ENCODE peak calls at places on chromosomes 5 and 9, in ten cellular contexts. T is coronary artery, M is prostate gland, L is pancreas, H is heart right ventricle, N is tibial nerve, F is mammary epithelial cell, W is psoas muscle, X is body of pancreas, U is ovary. I is an unnamed sample.
A peak's percentile ranks its signal among the peaks of the same experiment; 100 is the strongest.

GRCh38 chr5:129271309-129271708 is 176.8 kb downstream of the ISOC1 start:
- DNase-seq in T (no peak), M (no peak), L (no peak), H (no peak), N (no peak), F (peak; percentile 5), W (no peak), X (no peak), U (no peak), I (no peak)

GRCh38 chr5:177390363-177391300 is 6.4 kb downstream of the SLC34A1 start:
- DNase-seq in T (no peak), M (peak; percentile 82), L (peak; percentile 91), H (peak; percentile 82), N (peak; percentile 77), F (peak; percentile 73), W (peak; percentile 73), X (peak; percentile 90), U (peak; percentile 84), I (peak; percentile 90)

GRCh38 chr5:166499452-166500240 is 1791.8 kb upstream of the WWC1 start:
- DNase-seq in T (no peak), M (no peak), L (no peak), H (no peak), N (no peak), F (no peak), W (no peak), X (no peak), U (no peak), I (no peak)

GRCh38 chr5:34555699-34556513 is 100.2 kb upstream of the RAI14 start:
- DNase-seq in T (no peak), M (no peak), L (no peak), H (no peak), N (no peak), F (no peak), W (no peak), X (no peak), U (no peak), I (no peak)

GRCh38 chr9:15299374-15299939 is 7.6 kb downstream of the TTC39B start:
- DNase-seq in T (no peak), M (no peak), L (no peak), H (no peak), N (no peak), F (no peak), W (no peak), X (no peak), U (no peak), I (no peak)

GRCh38 chr5:175711031-175711430 is 53.2 kb downstream of the HRH2 start:
- DNase-seq in T (no peak), M (no peak), L (no peak), H (no peak), N (no peak), F (no peak), W (no peak), X (no peak), U (no peak), I (no peak)

GRCh38 chr9:97694768-97695167 is 2.4 kb downstream of the XPA start:
- DNase-seq in T (no peak), M (no peak), L (no peak), H (no peak), N (no peak), F (no peak), W (no peak), X (no peak), U (no peak), I (no peak)

GRCh38 chr9:113526841-113527240 is 63.3 kb downstream of the RGS3 start:
- DNase-seq in T (no peak), M (no peak), L (no peak), H (no peak), N (no peak), F (no peak), W (no peak), X (no peak), U (peak; percentile 51), I (no peak)

GRCh38 chr5:158373623-158374375 is 514.9 kb upstream of the CLINT1 start:
- DNase-seq in T (no peak), M (no peak), L (no peak), H (no peak), N (no peak), F (no peak), W (no peak), X (no peak), U (no peak), I (no peak)

GRCh38 chr5:110477923-110478322 is 248.5 kb downstream of the TMEM232 start:
- DNase-seq in T (no peak), M (no peak), L (no peak), H (no peak), N (no peak), F (peak; percentile 11), W (no peak), X (no peak), U (no peak), I (no peak)

GRCh38 chr5:169389318-169389717 is 88.4 kb upstream of the SLIT3 start:
- DNase-seq in T (no peak), M (no peak), L (no peak), H (no peak), N (no peak), F (no peak), W (no peak), X (no peak), U (no peak), I (no peak)

GRCh38 chr5:170267431-170268152 is 30.0 kb downstream of the LCP2 start:
- DNase-seq in T (no peak), M (peak; percentile 53), L (no peak), H (peak; percentile 80), N (peak; percentile 66), F (peak; percentile 42), W (peak; percentile 68), X (peak; percentile 72), U (peak; percentile 85), I (peak; percentile 67)

GRCh38 chr5:141567513-141568117 is 51.2 kb downstream of the DIAPH1 start:
- DNase-seq in T (no peak), M (no peak), L (no peak), H (no peak), N (no peak), F (no peak), W (no peak), X (no peak), U (no peak), I (no peak)

GRCh38 chr9:90090997-90091396 is 486.2 kb downstream of the GADD45G start:
- DNase-seq in T (no peak), M (no peak), L (no peak), H (no peak), N (no peak), F (no peak), W (no peak), X (no peak), U (no peak), I (no peak)

GRCh38 chr5:147949711-147950573 is 43.6 kb upstream of the C5orf46 start:
- DNase-seq in T (no peak), M (no peak), L (no peak), H (no peak), N (no peak), F (peak; percentile 44), W (no peak), X (no peak), U (no peak), I (no peak)

GRCh38 chr5:57777174-57777581 is 294.6 kb upstream of the ACTBL2 start:
- DNase-seq in T (no peak), M (no peak), L (no peak), H (no peak), N (no peak), F (no peak), W (no peak), X (no peak), U (no peak), I (no peak)

GRCh38 chr9:36739538-36740116 is 166.9 kb downstream of the MELK start:
- DNase-seq in T (no peak), M (no peak), L (no peak), H (no peak), N (no peak), F (no peak), W (no peak), X (no peak), U (no peak), I (no peak)
- TF ChIP-seq CTCF in T (no peak), M (no peak), L (no peak), H (no peak), N (no peak), F (no peak), W (no peak), X (no peak), U (no peak), I (no peak)

DNA sequence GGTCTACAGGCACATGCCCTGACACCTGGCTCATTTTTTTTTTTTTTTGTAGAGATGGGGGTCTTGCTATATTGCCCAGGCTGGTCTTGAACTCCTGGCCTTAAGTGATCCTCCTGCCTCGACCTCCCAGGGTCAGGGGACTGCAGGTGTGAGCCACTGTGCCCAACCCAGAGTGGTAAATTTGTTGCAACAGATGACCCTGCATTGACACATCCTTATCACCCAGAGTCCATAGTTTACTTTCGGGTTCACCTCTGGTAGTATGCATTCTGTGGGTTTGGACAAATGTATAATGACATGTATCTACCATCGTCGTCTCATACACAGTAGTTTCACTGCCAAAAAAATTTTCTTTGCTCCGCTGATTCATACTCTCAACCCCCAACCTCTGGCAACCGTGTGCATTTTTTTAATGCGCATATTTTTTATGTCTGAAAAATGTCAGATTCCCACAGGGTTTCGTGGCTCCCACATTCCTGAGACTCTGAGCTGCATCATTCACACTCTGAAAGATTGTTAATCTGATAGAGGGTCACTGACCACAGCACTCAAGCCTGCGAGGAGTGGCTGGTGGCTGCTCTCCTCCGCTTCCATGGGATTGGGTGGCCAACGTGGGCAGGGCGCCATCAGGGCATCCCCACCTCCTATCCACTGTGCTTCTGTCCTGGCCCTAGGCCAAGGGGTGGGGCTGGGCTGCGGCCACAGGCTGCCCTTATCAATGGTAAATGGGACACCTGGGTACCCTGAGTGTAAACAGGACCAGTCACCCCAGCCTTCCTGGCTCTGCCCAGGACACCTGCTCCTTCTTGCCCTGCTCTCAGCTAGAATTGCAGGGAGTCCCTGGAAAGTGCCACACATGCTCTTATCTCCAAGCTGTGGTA is 9.6 kb downstream of the NDST1 start:
- DNase-seq in T (no peak), M (no peak), L (peak; percentile 98), H (no peak), N (no peak), F (peak; percentile 94), W (peak; percentile 45), X (peak; percentile 98), U (no peak), I (peak; percentile 96)
- H3K27ac ChIP-seq in T (peak overlapping the region; percentile 94), M (no peak overlapping the region), L (peak overlapping the region; percentile 59), H (no peak overlapping the region), N (peak overlapping the region; percentile 87), F (peak overlapping the region; percentile 26), W (no peak overlapping the region), X (peak overlapping the region; percentile 76), U (peak overlapping the region; percentile 28), I (peak overlapping the region; percentile 78)

DNA sequence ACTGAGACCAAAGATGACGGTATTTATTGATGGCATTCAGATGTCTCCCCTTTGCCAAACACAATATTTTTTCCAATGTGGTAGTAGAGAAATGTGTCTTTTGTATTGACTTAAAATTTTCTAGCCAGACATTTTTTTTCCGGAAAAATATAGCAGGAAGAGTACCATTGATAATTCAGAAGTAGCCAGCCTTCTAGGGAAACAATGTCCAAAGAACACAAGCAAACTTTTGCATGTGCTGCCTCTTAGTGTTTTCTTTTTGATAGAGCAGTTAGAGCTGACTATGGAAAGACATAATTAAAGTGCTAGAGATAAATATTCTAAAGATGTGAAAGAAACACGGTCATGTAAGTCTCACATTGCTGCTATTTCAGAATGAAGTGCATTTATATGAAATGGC is 231.4 kb downstream of the MARCHF11 start:
- DNase-seq in T (no peak), M (no peak), L (no peak), H (no peak), N (no peak), F (no peak), W (no peak), X (no peak), U (no peak), I (no peak)
- TF ChIP-seq CTCF in T (no peak), M (no peak), L (no peak), H (no peak), N (no peak), F (no peak), W (no peak), X (no peak), U (no peak), I (no peak)

GRCh38 chr5:107783551-107783950 is 112.8 kb upstream of the EFNA5 start:
- DNase-seq in T (no peak), M (no peak), L (no peak), H (no peak), N (no peak), F (no peak), W (no peak), X (no peak), U (no peak), I (no peak)
- H3K27ac ChIP-seq in T (no peak overlapping the region), M (no peak overlapping the region), L (no peak overlapping the region), H (no peak overlapping the region), N (no peak overlapping the region), F (no peak overlapping the region), W (no peak overlapping the region), X (no peak overlapping the region), U (no peak overlapping the region), I (no peak overlapping the region)